ENCODE peak calls at places on chromosome 5, in five cellular contexts. T is epithelial cell of esophagus, H is NB4, M is GM06990, F is upper lobe of right lung. Z is an unnamed sample.

GRCh38 chr5:74130141-74130897 is 504.3 kb downstream of the ARHGEF28 start:
- DNase-seq in T (no peak), M (no peak), F (no peak), H (no peak), Z (no peak)

GRCh38 chr5:11191673-11192072 is 430.6 kb upstream of the DAP start:
- DNase-seq in T (no peak), H (no peak), M (no peak), F (no peak), Z (no peak)

GRCh38 chr5:157026789-157027424 is 32.0 kb downstream of the HAVCR1 start:
- DNase-seq in H (peak), T (peak), F (no peak), M (no peak), Z (no peak)

GRCh38 chr5:31193591-31194457 is at the start of gene CDH6:
- DNase-seq in H (no peak), T (peak), M (no peak), F (peak), Z (no peak)

GRCh38 chr5:179900707-179901106 is 7.0 kb downstream of the TBC1D9B start:
- DNase-seq in H (no peak), F (no peak), M (no peak), T (no peak), Z (no peak)

GRCh38 chr5:71482132-71482531 is 26.7 kb downstream of the BDP1 start:
- DNase-seq in T (peak), H (no peak), M (no peak), F (no peak), Z (peak)

GRCh38 chr5:143024227-143024920 is 254.2 kb downstream of the ARHGAP26 start:
- DNase-seq in H (no peak), F (no peak), T (no peak), M (no peak), Z (no peak)

GRCh38 chr5:136079195-136079985 is 50.6 kb downstream of the TGFBI start:
- DNase-seq in F (no peak), T (no peak), M (no peak), H (no peak), Z (no peak)

GRCh38 chr5:73392775-73393174 is 55.8 kb downstream of the FOXD1 start:
- DNase-seq in H (no peak), F (no peak), T (no peak), M (no peak), Z (no peak)

GRCh38 chr5:170747357-170747756 is 36.2 kb upstream of the GABRP start:
- DNase-seq in M (no peak), H (no peak), F (no peak), T (no peak), Z (no peak)

GRCh38 chr5:98787131-98787719 is 13.8 kb downstream of the RGMB start:
- DNase-seq in F (no peak), H (no peak), M (no peak), T (no peak), Z (no peak)

GRCh38 chr5:73968729-73969128 is 342.7 kb downstream of the ARHGEF28 start:
- DNase-seq in T (no peak), H (no peak), M (no peak), F (no peak), Z (no peak)

GRCh38 chr5:67395790-67396418 is 199.3 kb upstream of the CD180 start:
- DNase-seq in M (no peak), T (no peak), F (no peak), H (no peak), Z (peak)

GRCh38 chr5:95664204-95664786 is 17.7 kb downstream of the RFESD start:
- DNase-seq in H (peak), T (peak), F (no peak), M (peak), Z (peak)

GRCh38 chr5:159161361-159162214 is 47.8 kb downstream of the RNF145 start:
- DNase-seq in T (peak), M (no peak), H (no peak), F (no peak), Z (no peak)

GRCh38 chr5:178793156-178793555 is 62.7 kb upstream of the ZNF354A start:
- DNase-seq in H (peak), F (peak), M (no peak), T (peak), Z (no peak)

GRCh38 chr5:120463991-120464626 is at the start of gene PRR16:
- DNase-seq in T (peak), H (peak), M (peak), F (peak), Z (peak)

GRCh38 chr5:141681295-141681694 is 735 bp downstream of the ARAP3 start:
- DNase-seq in H (no peak), M (no peak), F (no peak), T (no peak), Z (no peak)

GRCh38 chr5:36613771-36614656 is 7.6 kb downstream of the SLC1A3 start:
- DNase-seq in F (no peak), M (no peak), H (no peak), T (no peak), Z (peak)

GRCh38 chr5:59503223-59503622 is 390.3 kb downstream of the PDE4D start:
- DNase-seq in F (no peak), M (no peak), T (no peak), H (no peak), Z (no peak)

GRCh38 chr5:64040496-64040895 is 78.3 kb upstream of the HTR1A start:
- DNase-seq in M (no peak), T (peak), H (no peak), F (no peak), Z (no peak)

GRCh38 chr5:179122411-179123108 is 62.4 kb downstream of the ZNF354C start:
- DNase-seq in M (no peak), H (no peak), T (no peak), F (no peak), Z (no peak)

GRCh38 chr5:36242534-36243144 is 914 bp upstream of the NADK2 start:
- DNase-seq in M (no peak), H (peak), T (no peak), F (no peak), Z (no peak)

GRCh38 chr5:89457411-89458329 is 574.7 kb upstream of the MEF2C start:
- DNase-seq in F (no peak), H (no peak), T (peak), M (no peak), Z (peak)
- H3K4me3 ChIP-seq in F (no peak), H (no peak), T (no peak), M (no peak), Z (no peak)

DNA sequence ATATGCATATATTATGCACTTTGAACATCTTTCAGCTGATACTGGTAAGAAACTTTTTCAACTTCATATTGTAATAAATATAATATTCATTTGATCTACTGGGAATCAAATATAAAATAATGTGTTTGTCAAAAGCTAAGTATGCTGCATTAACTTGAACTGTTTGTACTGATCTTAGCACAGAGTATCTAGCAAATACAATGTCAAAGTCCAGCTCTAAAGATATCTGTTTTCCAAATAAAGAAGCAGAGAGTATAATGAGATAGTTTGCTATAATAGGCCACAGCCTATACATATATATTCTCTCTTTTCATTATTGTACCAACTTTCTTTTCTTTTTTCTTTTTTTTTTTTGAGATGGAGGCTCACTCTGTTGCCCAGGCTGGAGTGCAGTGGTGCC is 417.0 kb downstream of the TMEM161B start:
- DNase-seq in M (no peak), H (no peak), T (no peak), F (no peak), Z (no peak)
- H3K4me3 ChIP-seq in M (no peak), H (no peak), T (no peak), F (no peak), Z (no peak)

DNA sequence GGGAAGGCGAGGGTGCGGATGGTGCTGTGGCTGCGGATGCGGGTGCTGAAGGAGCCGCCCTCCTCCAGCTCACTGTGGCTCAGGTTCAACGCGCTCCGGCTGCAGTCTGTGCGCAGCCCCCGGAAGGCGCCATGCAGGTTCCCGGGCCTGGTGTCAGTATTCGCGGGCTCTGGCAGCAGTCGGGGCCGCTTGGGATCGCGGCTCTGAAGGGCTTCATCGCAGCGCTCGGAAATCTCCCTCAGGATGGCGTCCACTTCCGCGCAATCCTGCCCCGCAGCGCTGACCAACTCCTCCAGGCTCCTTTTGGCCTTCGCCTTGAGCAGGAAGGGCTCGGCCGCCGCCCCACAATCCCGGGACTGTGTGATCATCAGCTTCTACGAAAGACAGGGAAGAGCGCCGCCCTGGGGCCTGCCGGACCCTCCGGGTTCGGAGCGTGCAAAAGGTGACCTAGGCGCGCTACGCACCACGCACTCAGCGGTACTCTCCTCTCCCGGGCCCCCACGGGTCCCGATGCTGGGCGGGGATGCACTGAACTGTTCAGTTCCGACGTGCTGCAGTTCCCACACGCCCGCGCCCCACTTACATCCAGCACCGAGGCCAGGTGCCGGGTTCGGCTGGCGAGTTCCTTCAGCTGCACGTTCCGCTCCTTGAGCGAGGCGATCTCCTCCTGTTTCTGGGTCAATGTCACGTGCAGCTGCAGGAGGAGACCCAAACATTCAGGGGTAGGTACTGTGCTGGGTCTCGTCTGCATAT is 6.5 kb downstream of the MCIDAS start:
- DNase-seq in T (peak), M (no peak), F (no peak), H (no peak), Z (peak)
- H3K4me3 ChIP-seq in T (peak), M (no peak), F (peak), H (no peak), Z (peak)

DNA sequence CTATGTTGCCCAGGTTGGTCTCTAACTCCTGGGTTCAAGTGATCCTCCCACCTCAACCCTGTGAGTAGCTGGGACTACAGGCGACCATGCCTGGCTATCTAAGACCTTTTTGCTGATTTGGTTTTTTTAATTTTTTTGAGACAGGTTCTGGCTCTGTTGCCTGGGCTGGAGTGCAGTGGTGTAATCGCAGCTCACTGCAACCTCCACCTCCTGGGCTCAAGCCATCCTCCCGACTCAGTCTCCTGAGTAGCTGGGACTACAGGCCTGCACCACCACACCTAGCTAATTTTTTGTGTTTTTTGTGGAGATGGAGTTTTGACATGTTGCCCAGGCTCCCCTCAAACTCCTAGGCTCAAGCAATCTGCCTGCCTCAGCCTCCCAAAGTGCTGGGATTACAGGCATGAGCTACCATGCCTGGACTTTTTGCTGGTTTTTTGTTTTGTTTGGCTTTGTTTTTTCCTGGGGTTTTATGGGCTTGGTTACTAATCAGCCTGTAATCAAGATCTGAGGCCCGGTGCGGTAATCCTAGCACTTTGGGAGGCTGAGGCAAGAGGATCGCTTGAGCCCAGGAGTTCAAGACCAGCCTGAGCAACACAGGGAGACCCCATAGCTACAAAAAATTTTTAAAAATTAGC is 3.6 kb downstream of the CYSTM1 start:
- DNase-seq in M (no peak), F (no peak), H (no peak), T (no peak), Z (no peak)
- H3K4me3 ChIP-seq in M (no peak), F (no peak), H (no peak), T (no peak), Z (no peak)

DNA sequence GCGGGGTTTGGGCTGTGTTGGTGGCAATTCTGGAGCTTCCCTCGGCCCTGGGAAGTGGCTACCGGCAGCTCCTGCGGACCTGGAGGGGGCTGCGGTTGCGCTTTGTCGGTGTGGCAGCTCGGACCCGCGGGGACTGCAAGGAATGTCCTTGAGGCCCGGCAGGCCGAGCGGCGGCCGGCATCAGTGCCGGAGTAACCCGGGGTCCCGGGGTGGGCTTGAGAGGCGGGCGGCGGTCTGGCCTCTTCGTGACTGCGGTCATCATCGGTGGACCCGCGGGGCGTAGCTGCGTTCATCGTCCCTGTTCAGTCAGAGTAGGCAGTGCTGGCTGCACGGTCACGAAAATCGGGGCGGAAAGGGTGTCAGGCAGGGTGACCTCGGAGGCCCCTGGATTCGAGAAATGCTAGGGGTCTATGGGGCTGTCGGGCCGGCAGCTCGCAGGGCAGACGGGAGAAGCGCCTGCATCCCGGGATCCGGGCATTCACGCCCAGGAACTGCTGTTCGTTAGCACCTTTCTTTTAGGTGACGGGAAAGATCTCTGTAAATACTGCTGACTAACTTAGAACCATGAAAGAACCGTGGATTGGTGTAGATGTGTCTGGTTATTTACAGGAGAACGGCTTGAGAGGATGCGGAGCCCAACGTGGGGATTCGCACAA is 474 bp downstream of the HMGCR start:
- DNase-seq in T (peak), F (peak), H (no peak), M (no peak), Z (peak)
- H3K4me3 ChIP-seq in T (peak), F (peak), H (peak), M (peak), Z (peak)

GRCh38 chr5:138545919-138546562 is 3.0 kb upstream of the ETF1 start:
- DNase-seq in M (no peak), T (peak), F (no peak), H (no peak), Z (no peak)
- H3K4me3 ChIP-seq in M (no peak), T (no peak), F (no peak), H (peak), Z (no peak)

GRCh38 chr5:115809946-115810345 is 6.5 kb downstream of the CDO1 start:
- DNase-seq in F (no peak), T (no peak), H (no peak), M (no peak), Z (no peak)

GRCh38 chr5:115810776-115811175 is 5.7 kb downstream of the CDO1 start:
- DNase-seq in M (no peak), F (no peak), H (no peak), T (no peak), Z (peak)

GRCh38 chr5:115811406-115811805 is 5.1 kb downstream of the CDO1 start:
- DNase-seq in H (no peak), M (no peak), T (no peak), F (no peak), Z (no peak)

GRCh38 chr5:115807654-115808052 is 8.8 kb downstream of the CDO1 start:
- DNase-seq in H (no peak), T (no peak), M (no peak), F (no peak), Z (no peak)

DNA sequence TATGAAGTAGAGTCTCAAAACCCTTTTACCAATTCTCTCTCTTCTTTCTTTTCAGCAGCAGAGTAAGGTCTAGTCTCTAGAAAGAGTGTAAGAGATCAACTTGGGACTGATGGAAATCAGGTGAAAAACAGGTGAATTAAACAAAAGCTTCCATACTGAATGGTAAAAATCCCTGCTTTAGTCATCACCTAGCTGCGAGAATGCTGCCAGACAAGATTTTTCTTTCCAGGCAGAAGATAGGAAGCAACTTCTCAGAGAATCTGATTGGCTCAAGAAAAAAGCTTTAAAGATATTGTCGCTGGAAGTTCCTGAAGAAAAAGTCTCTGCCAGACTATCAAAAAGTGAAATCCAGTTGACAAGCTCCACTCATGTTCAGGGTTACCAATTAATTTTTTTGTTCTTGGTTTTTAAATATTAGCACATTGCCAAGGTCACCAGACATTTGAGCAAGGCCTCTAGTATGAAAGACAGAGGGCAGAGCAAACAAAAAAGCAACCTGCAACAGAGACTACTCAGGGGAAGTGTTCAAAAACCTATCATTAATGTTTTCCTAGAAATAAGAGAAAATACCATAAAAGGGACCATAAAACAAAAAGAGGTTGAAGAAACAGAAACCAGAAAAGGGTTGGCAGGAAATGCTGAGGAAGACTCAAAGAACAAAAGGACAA is 9.3 kb downstream of the CDO1 start:
- DNase-seq in T (peak), F (no peak), M (no peak), H (no peak), Z (no peak)
- H3K4me3 ChIP-seq in T (no peak), F (no peak), M (no peak), H (no peak), Z (no peak)

DNA sequence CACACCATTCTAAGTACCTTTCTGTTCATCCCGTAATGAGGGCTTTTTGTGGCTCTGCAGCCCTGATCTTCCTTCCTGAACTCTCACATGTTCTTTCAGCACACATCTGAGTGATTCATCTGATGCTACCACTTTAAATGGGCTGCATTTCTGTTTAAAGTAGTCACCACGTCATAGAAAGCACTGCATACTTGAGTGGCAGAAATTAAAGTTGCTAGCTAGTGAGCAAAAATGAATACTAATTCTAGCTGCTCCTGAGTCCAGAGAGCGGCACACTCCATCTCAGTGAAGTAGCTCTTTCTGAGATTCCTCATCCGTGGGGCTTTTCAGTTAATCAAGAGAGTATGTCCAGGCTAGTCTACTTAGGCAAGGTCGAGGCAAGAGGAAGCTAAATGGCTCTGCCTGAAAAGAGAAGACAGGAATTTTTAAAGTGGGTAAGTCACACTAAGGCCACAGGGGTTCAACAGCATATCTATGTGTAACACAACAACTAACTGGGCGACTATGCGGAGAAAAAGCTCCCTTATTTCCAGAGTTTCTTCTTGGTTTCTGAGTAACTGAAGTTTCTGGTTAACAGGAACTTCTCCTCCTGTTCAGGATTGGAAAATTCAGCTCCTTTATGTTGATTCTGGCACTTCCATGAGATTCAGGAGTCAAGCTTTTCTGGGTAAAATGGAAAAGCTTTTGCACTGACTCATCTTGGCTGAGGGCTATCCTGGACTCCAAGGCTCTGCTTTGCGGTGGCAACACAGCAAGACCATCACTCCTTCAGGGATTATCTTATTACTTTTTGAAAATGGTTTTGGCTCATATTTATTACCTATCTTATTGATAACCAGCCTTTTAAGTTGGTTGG is 109.5 kb downstream of the TAF11L14 start:
- DNase-seq in H (no peak), T (peak), F (no peak), M (no peak), Z (peak)
- H3K4me3 ChIP-seq in H (no peak), T (peak), F (no peak), M (no peak), Z (no peak)

GRCh38 chr5:150438873-150439546 is 10.5 kb downstream of the RPS14 start:
- DNase-seq in M (no peak), H (peak), F (no peak), T (peak), Z (no peak)
- H3K4me3 ChIP-seq in M (no peak), H (no peak), F (no peak), T (no peak), Z (no peak)

GRCh38 chr5:131473731-131474130 is 161.3 kb downstream of the RAPGEF6 start:
- DNase-seq in F (no peak), M (no peak), H (no peak), T (no peak), Z (no peak)

GRCh38 chr5:131475416-131476045 is 159.5 kb downstream of the RAPGEF6 start:
- DNase-seq in H (no peak), M (no peak), F (no peak), T (no peak), Z (peak)
- H3K4me3 ChIP-seq in H (no peak), M (no peak), F (no peak), T (no peak), Z (no peak)

Z was measured in fibroblast of villous mesenchyme.